ENCODE peak calls at places on chromosome 20, in nine cellular contexts. Q, Z, C, K, M, R, H, N and J are unnamed samples.

GRCh38 chr20:36712775-36713174 is 33.1 kb downstream of the NDRG3 start:
- DNase-seq in Z (no peak), H (no peak), N (no peak), M (no peak), K (no peak), R (no peak), C (no peak), Q (no peak), J (no peak)

GRCh38 chr20:24494460-24494920 is 25.1 kb downstream of the SYNDIG1 start:
- DNase-seq in C (no peak), K (no peak), N (no peak), H (no peak), R (no peak), Z (no peak), M (no peak), Q (no peak), J (no peak)

GRCh38 chr20:48025061-48025515 is 239.8 kb upstream of the SULF2 start:
- DNase-seq in Q (peak; percentile 98), R (no peak), N (peak; percentile 47), H (no peak), K (no peak), C (peak; percentile 92), M (peak; percentile 76), Z (no peak), J (no peak)

GRCh38 chr20:60962367-60963045 is 289.6 kb upstream of the CDH4 start:
- DNase-seq in N (no peak), R (no peak), K (no peak), M (no peak), Z (no peak), H (no peak), C (no peak), Q (no peak), J (no peak)

GRCh38 chr20:58623579-58624473 is 27.3 kb upstream of the STX16 start:
- DNase-seq in C (peak; percentile 99), Z (no peak), N (peak; percentile 99), H (no peak), K (no peak), Q (peak; percentile 96), R (no peak), M (peak; percentile 72), J (peak; percentile 85)

GRCh38 chr20:43925786-43926185 is 11.1 kb downstream of the TOX2 start:
- DNase-seq in C (peak; percentile 63), R (no peak), K (no peak), Q (peak; percentile 36), Z (no peak), H (peak; percentile 48), M (peak; percentile 63), N (peak; percentile 52), J (no peak)

GRCh38 chr20:55424446-55424845 is 580.9 kb downstream of the CBLN4 start:
- DNase-seq in C (no peak), Z (no peak), H (no peak), K (no peak), R (no peak), M (no peak), Q (no peak), N (no peak), J (no peak)

GRCh38 chr20:46132705-46133120 is 14.6 kb downstream of the CD40 start:
- DNase-seq in Q (peak; percentile 15), N (peak; percentile 76), K (peak; percentile 78), H (peak; percentile 58), M (peak; percentile 90), C (peak; percentile 79), Z (no peak), R (peak; percentile 62), J (peak; percentile 8)

GRCh38 chr20:44583179-44583578 is 800 bp downstream of the PKIG start:
- DNase-seq in M (no peak), N (no peak), R (no peak), Q (no peak), H (no peak), C (peak; percentile 33), Z (no peak), K (no peak), J (no peak)

GRCh38 chr20:19958243-19958642 is 58.9 kb upstream of the NAA20 start:
- DNase-seq in N (no peak), H (no peak), Q (no peak), R (no peak), M (no peak), Z (no peak), K (no peak), C (no peak), J (no peak)

GRCh38 chr20:19384940-19385339 is 172.5 kb downstream of the SLC24A3 start:
- DNase-seq in M (no peak), K (no peak), H (no peak), N (no peak), C (no peak), Z (no peak), R (no peak), Q (no peak), J (no peak)

GRCh38 chr20:32522775-32523612 is 62.1 kb downstream of the NOL4L start:
- DNase-seq in C (peak; percentile 43), Q (no peak), K (no peak), Z (no peak), R (no peak), M (no peak), N (no peak), H (no peak), J (no peak)

GRCh38 chr20:50320910-50321796 is 130.5 kb downstream of the CEBPB start:
- DNase-seq in Z (no peak), K (peak; percentile 89), R (peak; percentile 90), C (peak; percentile 96), N (peak; percentile 98), H (no peak), M (peak; percentile 96), Q (peak; percentile 96), J (peak; percentile 80)

GRCh38 chr20:58889334-58890072 is 37.0 kb downstream of the GNAS start:
- DNase-seq in Z (no peak), K (no peak), N (no peak), Q (no peak), R (no peak), M (peak; percentile 65), H (no peak), C (peak; percentile 56), J (no peak)

GRCh38 chr20:59765599-59766177 is 161.3 kb downstream of the PHACTR3 start:
- DNase-seq in C (peak; percentile 17), Z (no peak), M (no peak), Q (no peak), R (no peak), K (no peak), H (peak; percentile 1), N (peak; percentile 28), J (no peak)

GRCh38 chr20:49676581-49677291 is 36.9 kb downstream of the B4GALT5 start:
- DNase-seq in R (peak; percentile 48), Z (peak; percentile 13), K (peak; percentile 60), N (peak; percentile 94), C (peak; percentile 84), Q (peak; percentile 67), M (peak; percentile 45), H (no peak), J (no peak)

GRCh38 chr20:17938889-17939619 is 29.5 kb downstream of the SNX5 start:
- DNase-seq in M (peak; percentile 83), H (peak; percentile 49), K (peak; percentile 77), R (peak; percentile 60), Q (no peak), Z (peak; percentile 17), C (peak; percentile 84), N (peak; percentile 64), J (no peak)

GRCh38 chr20:2470051-2470431 is 548 bp downstream of the SNRPB start:
- DNase-seq in Z (peak; percentile 20), M (peak; percentile 57), K (no peak), H (no peak), N (peak; percentile 48), R (no peak), C (peak; percentile 76), Q (peak; percentile 54), J (no peak)

GRCh38 chr20:45406260-45407066 is 1.6 kb upstream of the DBNDD2 start:
- DNase-seq in K (peak; percentile 71), Z (no peak), N (peak; percentile 52), Q (peak; percentile 2), R (peak; percentile 57), H (peak; percentile 46), M (peak; percentile 93), C (peak; percentile 87), J (no peak)

GRCh38 chr20:38859070-38859690 is 53.7 kb downstream of the PPP1R16B start:
- DNase-seq in C (no peak), R (no peak), N (no peak), M (no peak), K (no peak), Z (no peak), H (no peak), Q (no peak), J (no peak)
- H3K27ac ChIP-seq in C (no peak overlapping the region), R (no peak overlapping the region), N (no peak overlapping the region), M (no peak overlapping the region), K (no peak overlapping the region), Z (no peak overlapping the region), H (no peak overlapping the region), Q (no peak overlapping the region), J (no peak overlapping the region)

GRCh38 chr20:63014710-63015109 is 7.9 kb upstream of the BHLHE23 start:
- DNase-seq in Q (no peak), Z (no peak), H (no peak), C (no peak), N (no peak), K (no peak), R (no peak), M (peak; percentile 17), J (no peak)
- H3K27me3 ChIP-seq in Q (peaks cover 54% of the 10 kb centered on the region), Z (no peaks in the 10 kb centered on the region), H (no peaks in the 10 kb centered on the region), C (peaks cover 59% of the 10 kb centered on the region), N (peaks cover 79% of the 10 kb centered on the region), K (peaks cover 95% of the 10 kb centered on the region), R (peaks cover 32% of the 10 kb centered on the region), M (no peaks in the 10 kb centered on the region), J (peaks cover 78% of the 10 kb centered on the region)

GRCh38 chr20:62741191-62741676 is 32.6 kb downstream of the NTSR1 start:
- DNase-seq in N (peak; percentile 42), H (no peak), Z (no peak), C (peak; percentile 36), R (no peak), M (no peak), K (no peak), Q (no peak), J (no peak)

GRCh38 chr20:62739067-62739466 is 30.4 kb downstream of the NTSR1 start:
- DNase-seq in Z (no peak), H (no peak), C (no peak), M (peak; percentile 36), Q (no peak), K (no peak), N (no peak), R (no peak), J (no peak)

GRCh38 chr20:62740286-62741141 is 31.9 kb downstream of the NTSR1 start:
- DNase-seq in Q (peak; percentile 82), K (peak; percentile 39), N (peak; percentile 98), H (peak; percentile 50), R (peak; percentile 43), Z (peak; percentile 55), M (peak; percentile 55), C (peak; percentile 95), J (peak; percentile 68)

GRCh38 chr20:62737971-62738881 is 29.6 kb downstream of the NTSR1 start:
- DNase-seq in Z (no peak), H (no peak), R (no peak), C (no peak), M (no peak), Q (no peak), N (no peak), K (no peak), J (no peak)

GRCh38 chr20:62739581-62740285 is 31.1 kb downstream of the NTSR1 start:
- DNase-seq in M (peak; percentile 67), K (no peak), H (peak; percentile 10), Z (no peak), Q (no peak), N (peak; percentile 76), C (peak; percentile 69), R (no peak), J (no peak)
- H3K27ac ChIP-seq in M (no peak overlapping the region), K (peak overlapping the region; percentile 57), H (peak overlapping the region; percentile 52), Z (peak overlapping the region; percentile 72), Q (peak overlapping the region; percentile 59), N (peak overlapping the region; percentile 98), C (peak overlapping the region; percentile 79), R (peak overlapping the region; percentile 48), J (peak overlapping the region; percentile 70)

GRCh38 chr20:63432577-63433061 is 39.8 kb downstream of the KCNQ2 start:
- DNase-seq in C (no peak), K (no peak), M (no peak), N (peak; percentile 7), H (no peak), R (no peak), Q (no peak), Z (no peak), J (no peak)
- H3K27me3 ChIP-seq in C (peaks cover 21% of the 10 kb centered on the region), K (peaks cover 76% of the 10 kb centered on the region), M (no peaks in the 10 kb centered on the region), N (peaks cover 8% of the 10 kb centered on the region), H (no peaks in the 10 kb centered on the region), R (peaks cover 9% of the 10 kb centered on the region), Q (no peaks in the 10 kb centered on the region), Z (no peaks in the 10 kb centered on the region), J (no peaks in the 10 kb centered on the region)